ENCODE peak calls at places on chromosome 6, in four cellular contexts. Z is RPMI8226, O is non-pigmented ciliary epithelial cell, I is T follicular helper cell. E is an unnamed sample.
A peak's percentile ranks its signal among the peaks of the same experiment; 100 is the strongest.

GRCh38 chr6:142474446-142475289 is 172.9 kb downstream of the ADGRG6 start:
- DNase-seq in I (no peak), Z (no peak), O (peak; percentile 24), E (peak; percentile 47)

GRCh38 chr6:55277628-55278003 is 49.7 kb upstream of the GFRAL start:
- DNase-seq in Z (no peak), I (no peak), O (no peak), E (no peak)

GRCh38 chr6:8441452-8441851 is 6.1 kb upstream of the SLC35B3 start:
- DNase-seq in Z (no peak), O (no peak), I (no peak), E (no peak)

GRCh38 chr6:9537381-9537780 is 877.5 kb downstream of the TFAP2A start:
- DNase-seq in Z (no peak), I (no peak), O (peak; percentile 30), E (no peak)

GRCh38 chr6:125285936-125286335 is 15.8 kb downstream of the HDDC2 start:
- DNase-seq in O (no peak), I (no peak), Z (no peak), E (no peak)

GRCh38 chr6:34922177-34922663 is 33.2 kb downstream of the ANKS1A start:
- DNase-seq in I (no peak), O (peak; percentile 27), Z (no peak), E (peak; percentile 11)

GRCh38 chr6:13486679-13487121 is 700 bp downstream of the GFOD1 start:
- DNase-seq in Z (peak; percentile 86), I (peak; percentile 31), O (no peak), E (peak; percentile 80)

GRCh38 chr6:5981274-5982026 is 25.3 kb downstream of the NRN1 start:
- DNase-seq in O (peak; percentile 23), I (no peak), Z (no peak), E (no peak)

GRCh38 chr6:112881027-112881426 is 533.9 kb downstream of the RFPL4B start:
- DNase-seq in Z (no peak), O (peak; percentile 73), I (no peak), E (no peak)

GRCh38 chr6:20802596-20802995 is 268.3 kb downstream of the CDKAL1 start:
- DNase-seq in I (no peak), Z (no peak), O (no peak), E (no peak)

GRCh38 chr6:11043961-11044711 is at the start of gene ELOVL2:
- DNase-seq in I (no peak), O (no peak), Z (no peak), E (no peak)

GRCh38 chr6:104887350-104887749 is 27.6 kb upstream of the HACE1 start:
- DNase-seq in Z (peak; percentile 8), I (no peak), O (no peak), E (peak; percentile 30)

GRCh38 chr6:111551521-111552231 is 54.0 kb downstream of the TRAF3IP2 start:
- DNase-seq in Z (no peak), O (no peak), I (no peak), E (no peak)

GRCh38 chr6:148747145-148747492 is 289 bp downstream of the UST start:
- DNase-seq in Z (peak; percentile 51), I (peak; percentile 21), O (no peak), E (no peak)

GRCh38 chr6:3607171-3607570 is 144.3 kb downstream of the PXDC1 start:
- DNase-seq in O (no peak), I (no peak), Z (no peak), E (no peak)

GRCh38 chr6:128208851-128209580 is 308.2 kb upstream of the THEMIS start:
- DNase-seq in Z (no peak), I (no peak), O (no peak), E (no peak)

GRCh38 chr6:21664263-21665081 is 70.9 kb downstream of the SOX4 start:
- DNase-seq in O (no peak), I (no peak), Z (no peak), E (no peak)

GRCh38 chr6:127635091-127635490 is 58.1 kb downstream of the C6orf58 start:
- DNase-seq in Z (no peak), I (no peak), O (no peak), E (no peak)

E was measured in OCI-LY7.